ENCODE peak calls at places on chromosomes 5 and 9, in five cellular contexts. One of them, this sample, is unnamed.

GRCh38 chr9:112443200-112443599 is 43.4 kb upstream of the KIAA1958 start:
- DNase-seq in NB4: peak; percentile 33
- DNase-seq in AG09319: no peak
- DNase-seq in sigmoid colon: no peak
- DNase-seq in RWPE1: peak; percentile 28
- DNase-seq in this sample: no peak

GRCh38 chr9:132789706-132790105 is 88.4 kb downstream of the AK8 start:
- DNase-seq in NB4: peak; percentile 20
- DNase-seq in AG09319: no peak
- DNase-seq in sigmoid colon: no peak
- DNase-seq in RWPE1: no peak
- DNase-seq in this sample: no peak

GRCh38 chr5:13478831-13479465 is 465.5 kb downstream of the DNAH5 start:
- DNase-seq in NB4: peak; percentile 47
- DNase-seq in AG09319: no peak
- DNase-seq in sigmoid colon: no peak
- DNase-seq in RWPE1: peak; percentile 65
- DNase-seq in this sample: no peak

GRCh38 chr9:121735065-121735791 is 83.8 kb downstream of the DAB2IP start:
- DNase-seq in NB4: peak; percentile 62
- DNase-seq in AG09319: peak; percentile 24
- DNase-seq in sigmoid colon: no peak
- DNase-seq in RWPE1: peak; percentile 64
- DNase-seq in this sample: no peak

GRCh38 chr5:157449011-157449723 is 10.8 kb upstream of the NIPAL4 start:
- DNase-seq in NB4: no peak
- DNase-seq in AG09319: no peak
- DNase-seq in sigmoid colon: peak; percentile 93
- DNase-seq in RWPE1: no peak
- DNase-seq in this sample: no peak

GRCh38 chr5:1035421-1036405 is 27.1 kb downstream of the NKD2 start:
- DNase-seq in NB4: no peak
- DNase-seq in AG09319: no peak
- DNase-seq in sigmoid colon: peak; percentile 50
- DNase-seq in RWPE1: no peak
- DNase-seq in this sample: peak; percentile 38

GRCh38 chr5:12245429-12245828 is 341.2 kb upstream of the CTNND2 start:
- DNase-seq in NB4: no peak
- DNase-seq in AG09319: no peak
- DNase-seq in sigmoid colon: no peak
- DNase-seq in RWPE1: peak; percentile 47
- DNase-seq in this sample: no peak

GRCh38 chr9:120353501-120353900 is 226.5 kb downstream of the CDK5RAP2 start:
- DNase-seq in NB4: no peak
- DNase-seq in AG09319: peak; percentile 59
- DNase-seq in sigmoid colon: no peak
- DNase-seq in RWPE1: no peak
- DNase-seq in this sample: no peak

GRCh38 chr5:132437604-132438275 is 52.8 kb downstream of the IRF1 start:
- DNase-seq in NB4: peak; percentile 93
- DNase-seq in AG09319: peak; percentile 79
- DNase-seq in sigmoid colon: peak; percentile 95
- DNase-seq in RWPE1: peak; percentile 54
- DNase-seq in this sample: peak; percentile 82

GRCh38 chr5:16877267-16877935 is 58.7 kb downstream of the MYO10 start:
- DNase-seq in NB4: no peak
- DNase-seq in AG09319: no peak
- DNase-seq in sigmoid colon: no peak
- DNase-seq in RWPE1: no peak
- DNase-seq in this sample: no peak

GRCh38 chr9:109903515-109904138 is 123.6 kb downstream of the PALM2AKAP2 start:
- DNase-seq in NB4: peak; percentile 79
- DNase-seq in AG09319: peak; percentile 57
- DNase-seq in sigmoid colon: peak; percentile 77
- DNase-seq in RWPE1: peak; percentile 87
- DNase-seq in this sample: peak; percentile 53

GRCh38 chr5:72817639-72818266 is 1.3 kb downstream of the TNPO1 start:
- DNase-seq in NB4: peak; percentile 19
- DNase-seq in AG09319: no peak
- DNase-seq in sigmoid colon: no peak
- DNase-seq in RWPE1: peak; percentile 21
- DNase-seq in this sample: no peak

GRCh38 chr9:37329576-37329975 is 92.9 kb upstream of the GRHPR start:
- DNase-seq in NB4: peak; percentile 34
- DNase-seq in AG09319: no peak
- DNase-seq in sigmoid colon: no peak
- DNase-seq in RWPE1: peak; percentile 14
- DNase-seq in this sample: no peak

GRCh38 chr9:98518556-98518955 is 190.2 kb downstream of the GABBR2 start:
- DNase-seq in NB4: no peak
- DNase-seq in AG09319: no peak
- DNase-seq in sigmoid colon: no peak
- DNase-seq in RWPE1: no peak
- DNase-seq in this sample: no peak

GRCh38 chr9:137531099-137531765 is 19.0 kb downstream of the PNPLA7 start:
- DNase-seq in NB4: no peak
- DNase-seq in AG09319: no peak
- DNase-seq in sigmoid colon: no peak
- DNase-seq in RWPE1: no peak
- DNase-seq in this sample: no peak

GRCh38 chr9:136855461-136856077 is 3.4 kb downstream of the MAMDC4 start:
- DNase-seq in NB4: no peak
- DNase-seq in AG09319: no peak
- DNase-seq in sigmoid colon: no peak
- DNase-seq in RWPE1: no peak
- DNase-seq in this sample: peak; percentile 42

GRCh38 chr9:125401317-125401716 is 139.7 kb downstream of the GAPVD1 start:
- DNase-seq in NB4: no peak
- DNase-seq in AG09319: no peak
- DNase-seq in sigmoid colon: no peak
- DNase-seq in RWPE1: no peak
- DNase-seq in this sample: no peak

GRCh38 chr5:113336975-113337374 is 97.8 kb downstream of the TSSK1B start:
- DNase-seq in NB4: peak; percentile 76
- DNase-seq in AG09319: no peak
- DNase-seq in sigmoid colon: no peak
- DNase-seq in RWPE1: peak; percentile 55
- DNase-seq in this sample: no peak

GRCh38 chr5:133952729-133953567 is 15.5 kb downstream of the C5orf15 start:
- DNase-seq in NB4: peak; percentile 11
- DNase-seq in AG09319: peak; percentile 86
- DNase-seq in sigmoid colon: peak; percentile 87
- DNase-seq in RWPE1: no peak
- DNase-seq in this sample: no peak

GRCh38 chr5:33696413-33696812 is 195.4 kb downstream of the ADAMTS12 start:
- DNase-seq in NB4: no peak
- DNase-seq in AG09319: no peak
- DNase-seq in sigmoid colon: no peak
- DNase-seq in RWPE1: no peak
- DNase-seq in this sample: no peak

GRCh38 chr5:128264567-128264966 is 181.0 kb downstream of the SLC12A2 start:
- DNase-seq in NB4: no peak
- DNase-seq in AG09319: no peak
- DNase-seq in sigmoid colon: no peak
- DNase-seq in RWPE1: no peak
- DNase-seq in this sample: no peak
- TF ChIP-seq CTCF in NB4: no peak
- TF ChIP-seq CTCF in AG09319: no peak
- TF ChIP-seq CTCF in sigmoid colon: no peak
- TF ChIP-seq CTCF in RWPE1: no peak
- TF ChIP-seq CTCF in this sample: no peak

GRCh38 chr5:61340775-61341361 is 8.8 kb downstream of the ZSWIM6 start:
- DNase-seq in NB4: no peak
- DNase-seq in AG09319: no peak
- DNase-seq in sigmoid colon: no peak
- DNase-seq in RWPE1: no peak
- DNase-seq in this sample: no peak
- TF ChIP-seq CTCF in NB4: no peak
- TF ChIP-seq CTCF in AG09319: no peak
- TF ChIP-seq CTCF in sigmoid colon: no peak
- TF ChIP-seq CTCF in RWPE1: no peak
- TF ChIP-seq CTCF in this sample: no peak

GRCh38 chr5:138641547-138642298 is 66.5 kb upstream of the HSPA9 start:
- DNase-seq in NB4: peak; percentile 78
- DNase-seq in AG09319: no peak
- DNase-seq in sigmoid colon: no peak
- DNase-seq in RWPE1: peak; percentile 68
- DNase-seq in this sample: peak; percentile 76
- TF ChIP-seq CTCF in NB4: peak; percentile 84
- TF ChIP-seq CTCF in AG09319: peak; percentile 82
- TF ChIP-seq CTCF in sigmoid colon: peak; percentile 46
- TF ChIP-seq CTCF in RWPE1: peak; percentile 59
- TF ChIP-seq CTCF in this sample: peak; percentile 82

DNA sequence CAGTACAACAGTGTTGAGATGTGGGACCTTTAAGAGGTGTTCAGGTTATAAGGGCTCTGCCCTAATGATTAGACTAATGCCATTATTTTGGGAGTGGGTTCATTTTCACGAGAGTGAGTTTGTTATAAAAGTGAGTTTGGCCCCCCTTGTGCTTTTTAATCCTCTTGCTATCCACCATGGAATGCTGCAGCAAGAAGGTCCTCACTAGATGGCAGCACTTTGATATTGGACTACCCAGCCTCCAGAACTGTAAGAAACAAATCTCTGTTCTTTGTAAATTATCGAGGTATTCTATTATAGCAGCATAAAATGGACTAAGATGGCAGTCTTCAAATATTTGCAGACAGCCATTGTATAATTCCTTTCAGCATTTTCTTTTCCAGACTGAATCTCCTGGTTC is 212.4 kb downstream of the LRRC70 start:
- DNase-seq in NB4: peak; percentile 23
- DNase-seq in AG09319: no peak
- DNase-seq in sigmoid colon: no peak
- DNase-seq in RWPE1: no peak
- DNase-seq in this sample: no peak
- TF ChIP-seq CTCF in NB4: peak; percentile 30
- TF ChIP-seq CTCF in AG09319: no peak
- TF ChIP-seq CTCF in sigmoid colon: no peak
- TF ChIP-seq CTCF in RWPE1: no peak
- TF ChIP-seq CTCF in this sample: no peak

GRCh38 chr5:177382423-177383029 is 1.7 kb upstream of the SLC34A1 start:
- DNase-seq in NB4: peak; percentile 53
- DNase-seq in AG09319: no peak
- DNase-seq in sigmoid colon: no peak
- DNase-seq in RWPE1: no peak
- DNase-seq in this sample: no peak
- TF ChIP-seq CTCF in NB4: peak; percentile 32
- TF ChIP-seq CTCF in AG09319: peak; percentile 34
- TF ChIP-seq CTCF in sigmoid colon: peak; percentile 28
- TF ChIP-seq CTCF in RWPE1: no peak
- TF ChIP-seq CTCF in this sample: no peak

DNA sequence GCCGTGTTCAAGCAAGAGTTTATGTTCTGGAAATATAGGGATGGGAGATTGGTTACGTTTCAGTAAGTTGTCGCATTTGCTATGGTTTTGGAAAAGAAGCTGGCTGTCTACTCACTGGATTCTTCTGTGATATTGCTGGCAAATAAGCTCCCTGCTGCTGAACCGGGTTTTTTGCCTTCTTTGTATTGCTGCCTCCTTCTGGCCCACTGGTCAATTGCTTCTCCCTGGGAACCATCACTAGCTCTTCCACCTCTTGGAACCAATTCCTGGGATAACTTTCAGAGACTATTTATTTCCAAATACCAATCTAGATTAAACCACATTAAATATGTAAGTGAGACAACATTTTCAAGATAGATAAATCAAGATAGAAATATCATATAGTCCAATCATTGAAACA is 43.0 kb downstream of the NUDT12 start:
- DNase-seq in NB4: no peak
- DNase-seq in AG09319: no peak
- DNase-seq in sigmoid colon: no peak
- DNase-seq in RWPE1: no peak
- DNase-seq in this sample: no peak
- TF ChIP-seq CTCF in NB4: no peak
- TF ChIP-seq CTCF in AG09319: peak; percentile 16
- TF ChIP-seq CTCF in sigmoid colon: no peak
- TF ChIP-seq CTCF in RWPE1: no peak
- TF ChIP-seq CTCF in this sample: no peak

GRCh38 chr9:29063031-29063430 is 1489.8 kb upstream of the C9orf72 start:
- DNase-seq in NB4: no peak
- DNase-seq in AG09319: no peak
- DNase-seq in sigmoid colon: no peak
- DNase-seq in RWPE1: no peak
- DNase-seq in this sample: no peak

DNA sequence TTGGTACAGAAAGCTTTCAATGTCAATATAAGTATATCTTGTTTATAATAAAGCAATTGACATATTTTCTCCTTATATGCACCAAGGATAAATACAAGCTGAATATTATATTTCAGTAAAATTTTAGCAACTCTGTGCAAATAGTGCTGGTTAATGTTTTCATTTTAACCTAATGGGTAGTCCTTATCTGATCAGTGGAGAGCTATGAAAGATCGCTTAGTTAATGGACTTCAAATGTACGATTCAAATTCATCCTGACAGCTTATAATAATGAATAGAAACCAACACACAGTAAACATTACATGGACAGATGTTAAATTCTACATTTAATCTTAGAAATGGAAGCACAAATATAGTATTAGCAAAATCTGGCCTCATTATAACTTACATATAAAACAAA is 1495.2 kb upstream of the C9orf72 start:
- DNase-seq in NB4: no peak
- DNase-seq in AG09319: no peak
- DNase-seq in sigmoid colon: no peak
- DNase-seq in RWPE1: no peak
- DNase-seq in this sample: no peak
- TF ChIP-seq CTCF in NB4: no peak
- TF ChIP-seq CTCF in AG09319: no peak
- TF ChIP-seq CTCF in sigmoid colon: no peak
- TF ChIP-seq CTCF in RWPE1: no peak
- TF ChIP-seq CTCF in this sample: no peak

GRCh38 chr5:149365418-149365817 is 7.6 kb downstream of the PCYOX1L start:
- DNase-seq in NB4: no peak
- DNase-seq in AG09319: no peak
- DNase-seq in sigmoid colon: no peak
- DNase-seq in RWPE1: no peak
- DNase-seq in this sample: no peak

GRCh38 chr5:149367972-149368645 is 10.3 kb downstream of the PCYOX1L start:
- DNase-seq in NB4: no peak
- DNase-seq in AG09319: no peak
- DNase-seq in sigmoid colon: no peak
- DNase-seq in RWPE1: no peak
- DNase-seq in this sample: no peak

GRCh38 chr5:149367249-149367971 is 9.6 kb downstream of the PCYOX1L start:
- DNase-seq in NB4: peak; percentile 91
- DNase-seq in AG09319: no peak
- DNase-seq in sigmoid colon: peak; percentile 84
- DNase-seq in RWPE1: peak; percentile 85
- DNase-seq in this sample: no peak

GRCh38 chr5:149364719-149365118 is 6.9 kb downstream of the PCYOX1L start:
- DNase-seq in NB4: no peak
- DNase-seq in AG09319: no peak
- DNase-seq in sigmoid colon: no peak
- DNase-seq in RWPE1: no peak
- DNase-seq in this sample: no peak

GRCh38 chr5:149366169-149366750 is 8.4 kb downstream of the PCYOX1L start:
- DNase-seq in NB4: no peak
- DNase-seq in AG09319: no peak
- DNase-seq in sigmoid colon: no peak
- DNase-seq in RWPE1: no peak
- DNase-seq in this sample: no peak
- TF ChIP-seq CTCF in NB4: no peak
- TF ChIP-seq CTCF in AG09319: no peak
- TF ChIP-seq CTCF in sigmoid colon: no peak
- TF ChIP-seq CTCF in RWPE1: no peak
- TF ChIP-seq CTCF in this sample: no peak